ENCODE peak calls at places on chromosome 17, in five cellular contexts. A is stomach, K is head of caudate nucleus, R is cerebellar nuclear complex, Z is HT-29. N is an unnamed sample.

GRCh38 chr17:40567377-40567776 is 2.1 kb upstream of the CCR7 start:
- DNase-seq in A (no peak), K (no peak), R (no peak), Z (no peak), N (no peak)

GRCh38 chr17:68456529-68457167 is 648 bp downstream of the WIPI1 start:
- DNase-seq in A (peak), K (peak), R (peak), Z (peak), N (peak)

GRCh38 chr17:43832976-43833829 is at the start of gene MPP3:
- DNase-seq in A (peak), K (peak), R (peak), Z (peak), N (peak)

GRCh38 chr17:76884995-76885896 is 17.0 kb downstream of the MGAT5B start:
- DNase-seq in A (no peak), K (no peak), R (no peak), Z (no peak), N (no peak)

GRCh38 chr17:34663714-34664113 is 84.3 kb downstream of the TMEM132E start:
- DNase-seq in A (no peak), K (no peak), R (no peak), Z (no peak), N (no peak)

GRCh38 chr17:65182233-65182632 is 45.1 kb downstream of the RGS9 start:
- DNase-seq in A (no peak), K (no peak), R (no peak), Z (no peak), N (no peak)

GRCh38 chr17:40612510-40613244 is 34.9 kb downstream of the SMARCE1 start:
- DNase-seq in A (no peak), K (no peak), R (no peak), Z (peak), N (no peak)

GRCh38 chr17:57715981-57716380 is 29.1 kb downstream of the CCDC182 start:
- DNase-seq in A (no peak), K (no peak), R (no peak), Z (no peak), N (no peak)

GRCh38 chr17:15377608-15378007 is 36.2 kb upstream of the TEKT3 start:
- DNase-seq in A (no peak), K (no peak), R (no peak), Z (peak), N (peak)

GRCh38 chr17:68759343-68760140 is 158.4 kb upstream of the FAM20A start:
- DNase-seq in A (peak), K (peak), R (no peak), Z (peak), N (peak)

GRCh38 chr17:79095345-79096055 is 20.9 kb downstream of the ENGASE start:
- DNase-seq in A (no peak), K (no peak), R (no peak), Z (no peak), N (no peak)

GRCh38 chr17:43839670-43840101 is 6.7 kb upstream of the MPP3 start:
- DNase-seq in A (peak), K (no peak), R (peak), Z (peak), N (no peak)

GRCh38 chr17:61238455-61238933 is 161.1 kb upstream of the TBX2 start:
- DNase-seq in A (no peak), K (no peak), R (no peak), Z (no peak), N (no peak)

GRCh38 chr17:57872536-57872935 is 22.7 kb upstream of the MRPS23 start:
- DNase-seq in A (no peak), K (no peak), R (no peak), Z (no peak), N (no peak)

GRCh38 chr17:49574283-49574892 is 1.3 kb upstream of the NXPH3 start:
- DNase-seq in A (no peak), K (peak), R (peak), Z (no peak), N (no peak)

GRCh38 chr17:42311240-42312034 is 23.1 kb downstream of the STAT5A start:
- DNase-seq in A (peak), K (peak), R (no peak), Z (no peak), N (no peak)

GRCh38 chr17:61128671-61129115 is 270.9 kb upstream of the TBX2 start:
- DNase-seq in A (no peak), K (no peak), R (no peak), Z (no peak), N (no peak)

GRCh38 chr17:15213381-15214087 is 51.6 kb downstream of the PMP22 start:
- DNase-seq in A (no peak), K (no peak), R (no peak), Z (peak), N (no peak)

GRCh38 chr17:19346351-19347255 is 15.9 kb downstream of the B9D1 start:
- DNase-seq in A (peak), K (no peak), R (no peak), Z (peak), N (no peak)

GRCh38 chr17:68427575-68427974 is 29.7 kb downstream of the WIPI1 start:
- DNase-seq in A (no peak), K (no peak), R (no peak), Z (no peak), N (no peak)

GRCh38 chr17:49862781-49863331 is 15.0 kb upstream of the TAC4 start:
- DNase-seq in A (no peak), K (no peak), R (no peak), Z (no peak), N (no peak)

GRCh38 chr17:80379348-80379747 is 35.6 kb upstream of the ENDOV start:
- DNase-seq in A (no peak), K (no peak), R (no peak), Z (no peak), N (no peak)

GRCh38 chr17:74446551-74447500 is 14.9 kb downstream of the GPRC5C start:
- DNase-seq in A (peak), K (no peak), R (peak), Z (no peak), N (no peak)

GRCh38 chr17:50583636-50584035 is 23.1 kb downstream of the CACNA1G start:
- DNase-seq in A (no peak), K (no peak), R (no peak), Z (no peak), N (no peak)

GRCh38 chr17:62075308-62075815 is 10.3 kb upstream of the MED13 start:
- DNase-seq in A (no peak), K (no peak), R (no peak), Z (no peak), N (no peak)

GRCh38 chr17:80361495-80362220 is 53.3 kb upstream of the ENDOV start:
- DNase-seq in A (no peak), K (no peak), R (no peak), Z (no peak), N (no peak)

GRCh38 chr17:35236821-35237220 is 6.1 kb upstream of the SLFN5 start:
- DNase-seq in A (no peak), K (no peak), R (no peak), Z (no peak), N (no peak)

GRCh38 chr17:60910415-60910814 is 232.8 kb downstream of the BCAS3 start:
- DNase-seq in A (no peak), K (no peak), R (no peak), Z (no peak), N (no peak)

GRCh38 chr17:56231693-56232092 is 78.4 kb downstream of the ANKFN1 start:
- DNase-seq in A (no peak), K (no peak), R (no peak), Z (no peak), N (no peak)

GRCh38 chr17:42670925-42671657 is 5.7 kb downstream of the PLEKHH3 start:
- DNase-seq in A (no peak), K (no peak), R (no peak), Z (no peak), N (no peak)

GRCh38 chr17:15263206-15263579 is 1.9 kb downstream of the PMP22 start:
- DNase-seq in A (peak), K (peak), R (no peak), Z (no peak), N (peak)

GRCh38 chr17:7579001-7579838 is at the start of gene CD68:
- DNase-seq in A (peak), K (no peak), R (no peak), Z (peak), N (no peak)

GRCh38 chr17:31834448-31834847 is 24.6 kb downstream of the COPRS start:
- DNase-seq in A (no peak), K (no peak), R (no peak), Z (no peak), N (no peak)

N was measured in substantia nigra.